ENCODE peak calls at places on chromosomes 7 and 10, in seven cellular contexts. U is lower leg skin, I is NB4, X is adrenal gland, L is HCT116, E is GM12878, V is K562. B is an unnamed sample.

GRCh38 chr7:19969859-19970493 is 196.6 kb upstream of the TMEM196 start:
- DNase-seq in U (no peak), I (no peak), X (no peak), L (peak), E (no peak), V (no peak), B (no peak)

GRCh38 chr7:35869810-35870209 is 69.0 kb downstream of the SEPTIN7 start:
- DNase-seq in U (no peak), I (no peak), X (no peak), L (no peak), E (no peak), V (no peak), B (no peak)

GRCh38 chr10:60384006-60384405 is 5.7 kb downstream of the ANK3 start:
- DNase-seq in U (no peak), I (no peak), X (no peak), L (no peak), E (no peak), V (no peak), B (no peak)

GRCh38 chr7:134554417-134554966 is 5.6 kb downstream of the AKR1B15 start:
- DNase-seq in U (no peak), I (no peak), X (no peak), L (no peak), E (peak), V (no peak), B (no peak)

GRCh38 chr7:46545790-46546189 is 624.7 kb upstream of the IGFBP3 start:
- DNase-seq in U (no peak), I (no peak), X (no peak), L (peak), E (no peak), V (no peak), B (peak)

GRCh38 chr7:105389090-105389650 is 449 bp upstream of the SRPK2 start:
- DNase-seq in U (peak), I (peak), X (peak), L (peak), E (no peak), V (no peak), B (peak)

GRCh38 chr7:79912213-79912633 is 222.4 kb upstream of the GNAI1 start:
- DNase-seq in U (no peak), I (no peak), X (no peak), L (no peak), E (no peak), V (no peak), B (no peak)

GRCh38 chr10:57706576-57707299 is 561.0 kb downstream of the IPMK start:
- DNase-seq in U (no peak), I (no peak), X (no peak), L (no peak), E (no peak), V (no peak), B (no peak)

GRCh38 chr10:75653761-75654160 is 222.3 kb downstream of the LRMDA start:
- DNase-seq in U (no peak), I (no peak), X (no peak), L (no peak), E (no peak), V (no peak), B (no peak)

GRCh38 chr7:141268614-141269013 is 194.8 kb downstream of the TMEM178B start:
- DNase-seq in U (no peak), I (no peak), X (no peak), L (no peak), E (no peak), V (no peak), B (no peak)

GRCh38 chr10:48289652-48290238 is 15.2 kb upstream of the FRMPD2 start:
- DNase-seq in U (no peak), I (peak), X (peak), L (peak), E (no peak), V (peak), B (peak)

GRCh38 chr7:156984209-156984891 is 26.1 kb downstream of the MNX1 start:
- DNase-seq in U (peak), I (no peak), X (no peak), L (no peak), E (no peak), V (no peak), B (no peak)

GRCh38 chr10:46992794-46993552 is 81.7 kb downstream of the PTPN20 start:
- DNase-seq in U (peak), I (peak), X (peak), L (peak), E (no peak), V (peak), B (no peak)

GRCh38 chr10:20712766-20713165 is 184.3 kb downstream of the NEBL start:
- DNase-seq in U (no peak), I (no peak), X (no peak), L (no peak), E (no peak), V (no peak), B (no peak)

GRCh38 chr10:45470098-45471012 is 96.3 kb downstream of the ALOX5 start:
- DNase-seq in U (no peak), I (peak), X (no peak), L (no peak), E (no peak), V (peak), B (peak)

GRCh38 chr7:29278362-29279070 is 83.9 kb downstream of the CHN2 start:
- DNase-seq in U (no peak), I (no peak), X (no peak), L (no peak), E (no peak), V (no peak), B (no peak)

GRCh38 chr7:116772423-116772852 is 89.9 kb upstream of the CAPZA2 start:
- DNase-seq in U (no peak), I (no peak), X (no peak), L (peak), E (no peak), V (no peak), B (no peak)

GRCh38 chr10:43343126-43343525 is 28.3 kb upstream of the FXYD4 start:
- DNase-seq in U (no peak), I (no peak), X (no peak), L (no peak), E (no peak), V (no peak), B (no peak)

DNA sequence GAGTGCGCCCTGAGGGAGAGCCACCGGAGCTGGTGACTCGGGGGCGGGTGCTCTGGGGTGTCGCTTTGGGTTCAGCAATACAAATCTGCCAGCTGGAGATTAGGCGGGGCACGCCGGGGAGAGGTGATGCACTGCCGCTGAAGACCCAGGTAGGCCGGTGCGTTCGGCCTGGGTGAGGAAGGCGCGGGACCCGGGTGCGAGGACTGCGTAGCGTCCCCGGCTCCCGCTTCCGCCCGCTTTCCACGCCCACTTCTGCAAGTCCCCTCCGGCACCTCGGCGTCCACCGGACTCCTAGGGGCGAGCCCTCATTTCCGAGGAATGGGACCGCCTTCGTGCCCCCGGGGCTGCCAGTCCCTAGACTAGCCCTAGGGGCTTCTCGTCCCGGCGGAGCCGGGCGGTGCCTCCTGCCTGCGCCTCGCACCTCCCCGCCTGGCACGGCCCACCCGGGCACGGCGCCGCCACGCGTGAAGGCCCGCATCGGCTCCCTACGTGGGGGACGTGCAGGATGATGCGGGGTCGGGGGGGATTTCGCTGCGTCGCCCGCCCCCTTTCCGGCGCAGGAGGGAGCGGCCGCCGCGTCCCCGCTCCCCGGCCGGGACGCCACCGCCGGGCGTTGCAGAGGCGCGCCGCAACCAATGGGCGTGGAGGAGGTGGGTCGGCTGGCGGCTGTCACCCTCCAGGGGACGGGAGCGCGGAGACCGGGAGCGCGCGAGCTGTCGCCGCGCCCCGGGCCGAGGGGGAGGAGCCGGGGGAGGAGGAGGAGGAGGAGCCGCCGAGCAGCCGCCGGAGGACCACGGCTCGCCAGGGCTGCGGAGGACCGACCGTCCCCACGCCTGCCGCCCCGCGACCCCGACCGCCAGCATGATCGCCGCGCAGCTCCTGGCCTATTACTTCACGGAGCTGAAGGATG is 40.0 kb downstream of the HK1 start:
- DNase-seq in U (peak), I (peak), X (peak), L (peak), E (peak), V (peak), B (peak)
- TF ChIP-seq POLR2A in U (peak), I (no peak), X (peak), L (no peak), E (peak), V (no peak), B (peak)

GRCh38 chr7:73522081-73522818 is at the start of gene BAZ1B:
- DNase-seq in U (peak), I (peak), X (peak), L (peak), E (peak), V (peak), B (peak)
- TF ChIP-seq POLR2A in U (peak), I (peak), X (no peak), L (no peak), E (peak), V (peak), B (peak)

DNA sequence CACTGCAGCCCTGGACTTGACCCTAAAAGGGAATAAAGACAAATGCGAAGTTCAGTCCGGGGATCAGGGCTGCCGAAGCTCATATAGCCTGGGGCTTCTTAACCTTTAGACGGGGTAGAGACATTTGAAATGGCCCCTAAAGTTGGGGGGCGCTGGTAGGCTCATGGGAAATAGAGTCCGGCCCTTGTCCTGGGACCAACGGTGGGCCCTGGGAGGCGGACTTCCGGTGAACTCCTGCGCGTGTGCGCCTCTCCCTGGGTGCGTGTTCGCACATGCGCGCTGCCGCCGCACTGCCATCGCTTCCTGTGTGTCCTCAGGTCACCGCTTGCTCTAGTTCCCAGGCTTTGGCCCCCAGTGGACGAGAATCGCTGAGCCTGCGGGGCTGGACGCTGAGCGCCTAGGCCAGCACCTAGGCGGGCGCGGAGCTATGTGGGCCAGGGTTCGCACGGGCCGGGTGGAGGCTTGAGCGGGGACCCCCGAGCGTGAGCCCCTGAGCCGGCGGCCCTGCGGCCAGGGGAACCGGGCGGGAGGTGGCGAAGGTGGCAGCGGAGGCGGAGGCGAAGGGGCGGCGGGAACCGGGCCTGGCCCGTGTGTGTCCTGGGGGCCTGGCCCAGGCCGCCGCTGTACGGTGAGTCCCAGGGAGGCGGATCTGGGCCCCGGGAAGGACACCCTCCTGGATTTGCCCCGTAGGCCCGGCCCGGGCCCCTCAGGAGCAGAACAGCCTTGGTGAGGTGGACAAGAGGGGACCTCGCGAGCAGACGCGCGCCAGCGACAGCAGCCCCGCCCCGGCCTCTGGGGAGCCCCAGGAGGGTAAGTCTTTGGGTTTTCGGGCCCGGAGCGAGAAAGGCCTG is 23.0 kb upstream of the ZNF12 start:
- DNase-seq in U (peak), I (peak), X (peak), L (peak), E (peak), V (peak), B (peak)
- TF ChIP-seq POLR2A in U (no peak), I (peak), X (no peak), L (peak), E (peak), V (peak), B (peak)

DNA sequence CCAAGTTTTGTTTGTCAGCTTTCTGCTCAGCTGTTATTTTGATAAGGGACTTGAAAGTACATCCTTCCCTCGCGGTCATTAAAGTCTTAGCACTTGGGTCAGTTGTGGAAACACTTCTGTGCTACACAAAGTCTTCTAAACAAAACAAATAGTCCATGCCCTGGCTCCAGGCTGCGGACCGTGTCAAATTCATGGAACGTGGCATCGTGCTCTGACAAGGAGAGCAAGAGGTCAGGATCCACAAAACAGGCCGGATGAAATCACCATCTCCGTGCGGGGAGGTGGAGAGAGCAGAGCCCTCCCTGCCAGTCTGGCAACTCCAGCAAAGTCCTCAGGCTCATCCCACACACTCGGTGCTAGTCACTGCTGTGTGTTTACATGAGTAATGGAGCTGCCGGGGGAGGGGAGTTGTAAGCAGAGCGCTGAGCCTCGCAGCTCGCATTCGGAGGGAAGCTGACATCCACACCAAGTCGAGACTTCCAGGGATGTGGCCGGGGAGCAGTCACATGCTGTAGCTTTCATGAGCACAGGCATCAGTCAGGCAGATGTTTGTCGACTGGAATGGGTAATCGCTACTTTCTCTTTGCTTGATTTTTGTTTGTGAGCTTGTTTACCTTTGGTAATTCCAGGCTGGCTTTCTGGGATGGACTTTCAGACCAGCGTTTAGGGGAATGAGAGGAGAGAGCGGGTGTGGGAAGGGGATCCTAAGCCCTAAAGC is 147.6 kb downstream of the ARID5B start:
- DNase-seq in U (peak), I (peak), X (peak), L (no peak), E (no peak), V (peak), B (no peak)
- TF ChIP-seq POLR2A in U (peak), I (no peak), X (peak), L (no peak), E (peak), V (no peak), B (no peak)

DNA sequence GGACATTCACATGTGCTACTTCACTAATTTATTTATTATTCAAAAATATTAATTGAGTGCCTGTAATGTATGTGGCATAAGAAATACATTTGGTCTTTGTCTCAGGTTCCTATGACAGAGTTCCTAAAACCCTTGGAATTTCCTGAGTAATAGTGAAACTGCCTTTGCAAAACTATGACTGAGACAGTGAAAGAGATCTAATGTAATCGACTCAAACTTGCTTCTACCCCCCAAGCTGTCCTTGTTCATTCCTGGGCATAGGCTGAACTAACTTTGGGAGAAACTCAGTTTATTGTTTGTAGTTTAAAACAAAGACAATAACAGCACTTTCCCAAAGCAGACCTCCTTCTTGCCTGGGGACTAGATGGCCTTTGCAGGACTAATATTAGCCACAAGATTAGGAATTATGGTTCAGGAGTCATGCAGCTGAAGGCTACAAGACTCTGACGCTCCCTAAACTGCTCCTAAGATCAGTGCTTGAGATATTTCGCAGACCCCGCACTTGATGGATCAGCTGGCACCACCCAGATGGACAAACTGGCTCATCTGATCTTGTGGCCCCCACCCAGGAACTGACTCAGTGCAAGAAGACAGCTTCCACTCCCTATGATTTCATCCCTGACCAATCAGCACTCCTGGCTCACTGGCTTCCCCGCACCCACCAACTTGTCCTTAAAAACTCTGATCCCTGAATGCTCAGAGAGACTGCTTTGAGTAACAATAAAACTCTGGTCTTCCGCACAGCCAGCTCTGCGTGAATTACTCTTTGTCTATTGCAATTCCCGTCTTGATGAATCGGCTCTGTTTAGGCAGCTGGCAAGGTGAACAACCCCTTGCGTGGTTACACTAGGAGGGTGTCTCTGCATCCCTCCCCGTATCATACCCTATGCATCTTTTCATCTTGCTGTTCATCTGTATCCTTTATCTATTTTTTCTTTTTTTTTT is 27.0 kb upstream of the NRBF2 start:
- DNase-seq in U (peak), I (no peak), X (peak), L (no peak), E (no peak), V (no peak), B (no peak)
- TF ChIP-seq POLR2A in U (no peak), I (no peak), X (no peak), L (no peak), E (no peak), V (no peak), B (no peak)

DNA sequence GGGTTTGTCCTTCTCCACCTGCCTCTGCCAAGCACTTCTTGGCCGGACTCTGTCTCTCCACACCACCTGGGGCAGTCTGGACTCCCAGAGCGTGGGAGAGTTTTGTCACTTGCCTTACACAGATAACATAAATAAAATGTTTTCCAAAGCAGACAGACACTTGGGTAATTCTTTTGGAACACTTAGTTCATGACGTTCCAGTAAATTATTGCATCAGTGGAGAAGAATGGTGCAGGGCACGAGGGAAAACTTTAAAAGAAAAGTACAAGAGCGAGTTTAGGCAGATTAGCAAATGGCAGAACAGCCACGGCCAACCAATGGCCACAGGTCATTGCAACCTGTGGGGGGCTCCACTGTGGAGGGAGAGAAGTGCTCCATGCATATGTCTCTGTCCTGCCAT is 170.6 kb upstream of the GRB10 start:
- DNase-seq in U (no peak), I (no peak), X (no peak), L (no peak), E (no peak), V (no peak), B (no peak)
- TF ChIP-seq POLR2A in U (no peak), I (no peak), X (no peak), L (no peak), E (no peak), V (no peak), B (no peak)

DNA sequence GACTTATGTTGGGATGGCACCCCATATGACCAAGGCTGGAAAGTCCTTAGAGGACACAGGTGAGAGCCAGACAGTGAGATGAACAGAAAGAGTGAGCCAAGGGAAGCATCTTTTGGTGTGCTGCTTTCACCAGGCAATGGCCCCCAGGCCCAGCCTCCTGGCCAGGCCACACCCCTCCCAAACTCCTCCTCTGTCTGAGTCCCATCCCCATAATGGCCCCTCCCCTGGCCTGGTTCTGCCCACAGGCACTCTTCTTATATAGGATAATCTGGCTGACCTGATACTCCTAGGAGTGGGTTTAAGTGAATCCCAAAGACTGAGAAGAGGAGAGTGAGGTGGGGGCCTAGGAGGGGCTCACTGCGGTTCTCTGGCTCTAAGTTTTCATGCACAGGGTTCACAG is 252.5 kb downstream of the RPS24 start:
- DNase-seq in U (no peak), I (no peak), X (no peak), L (no peak), E (no peak), V (no peak), B (no peak)
- TF ChIP-seq POLR2A in U (no peak), I (no peak), X (no peak), L (no peak), E (no peak), V (no peak), B (no peak)

GRCh38 chr10:111035542-111035941 is 41.3 kb upstream of the ADRA2A start:
- DNase-seq in U (no peak), I (no peak), X (no peak), L (no peak), E (no peak), V (no peak), B (no peak)
- TF ChIP-seq POLR2A in U (no peak), I (no peak), X (no peak), L (no peak), E (no peak), V (no peak), B (no peak)

GRCh38 chr7:1044189-1045037 is at the start of gene GPR146:
- DNase-seq in U (peak), I (peak), X (peak), L (peak), E (no peak), V (peak), B (peak)
- TF ChIP-seq POLR2A in U (no peak), I (peak), X (peak), L (peak), E (peak), V (no peak), B (peak)

B was measured in erythroblast.